ENCODE peak calls at places on chromosomes 12 and 14, in six cellular contexts. Q, V, P, B, N and X are unnamed samples.

GRCh38 chr12:1841606-1842182 is 21.3 kb downstream of the LRTM2 start:
- DNase-seq in P (no peak), N (no peak), Q (no peak), B (no peak), V (no peak), X (no peak)

GRCh38 chr12:52741378-52742195 is 35.6 kb downstream of the KRT76 start:
- DNase-seq in N (peak), P (no peak), Q (no peak), B (peak), V (peak), X (no peak)

GRCh38 chr14:104323551-104324175 is 185.3 kb downstream of the KIF26A start:
- DNase-seq in P (no peak), N (no peak), Q (no peak), V (no peak), B (no peak), X (no peak)

GRCh38 chr14:60756847-60757246 is 22.3 kb downstream of the MNAT1 start:
- DNase-seq in B (peak), V (no peak), N (no peak), P (no peak), Q (no peak), X (no peak)

GRCh38 chr12:96241484-96242256 is 47.5 kb downstream of the ELK3 start:
- DNase-seq in V (no peak), Q (no peak), N (peak), B (peak), P (peak), X (no peak)

GRCh38 chr12:6297170-6297569 is 13.3 kb upstream of the PLEKHG6 start:
- DNase-seq in P (no peak), N (no peak), Q (no peak), V (no peak), B (no peak), X (no peak)

GRCh38 chr14:95040723-95041476 is 116.4 kb downstream of the DICER1 start:
- DNase-seq in Q (no peak), P (peak), N (no peak), V (no peak), B (no peak), X (no peak)

GRCh38 chr12:89870413-89871184 is 162.0 kb upstream of the ATP2B1 start:
- DNase-seq in P (no peak), V (no peak), B (no peak), Q (no peak), N (no peak), X (no peak)

GRCh38 chr12:13595536-13596450 is 385.6 kb downstream of the GRIN2B start:
- DNase-seq in V (no peak), N (no peak), B (no peak), Q (no peak), P (no peak), X (peak)

GRCh38 chr14:80927385-80927989 is 14.1 kb downstream of the CEP128 start:
- DNase-seq in V (no peak), B (no peak), Q (no peak), N (no peak), P (no peak), X (no peak)

GRCh38 chr12:78002878-78003277 is 172.2 kb downstream of the NAV3 start:
- DNase-seq in P (no peak), Q (peak), V (no peak), B (peak), N (no peak), X (no peak)

GRCh38 chr12:27549231-27549800 is 25.3 kb downstream of the PPFIBP1 start:
- DNase-seq in V (no peak), P (no peak), B (peak), Q (no peak), N (no peak), X (no peak)

GRCh38 chr12:47612953-47613352 is 92.9 kb downstream of the RPAP3 start:
- DNase-seq in N (no peak), V (no peak), B (no peak), P (no peak), Q (no peak), X (no peak)

GRCh38 chr14:54857830-54858269 is 44.8 kb downstream of the GCH1 start:
- DNase-seq in B (no peak), N (no peak), P (no peak), Q (no peak), V (peak), X (peak)

GRCh38 chr12:24661657-24662096 is 287.2 kb downstream of the BCAT1 start:
- DNase-seq in P (no peak), N (peak), V (peak), Q (no peak), B (peak), X (no peak)

GRCh38 chr12:119788783-119789182 is 88.3 kb downstream of the CIT start:
- DNase-seq in B (peak), Q (no peak), V (no peak), P (no peak), N (no peak), X (no peak)

GRCh38 chr14:101315802-101316296 is 245.4 kb upstream of the DIO3 start:
- DNase-seq in N (no peak), V (no peak), Q (no peak), B (no peak), P (no peak), X (no peak)

GRCh38 chr14:91229743-91230200 is 14.7 kb downstream of the GPR68 start:
- DNase-seq in N (no peak), B (peak), Q (no peak), V (no peak), P (no peak), X (no peak)

GRCh38 chr12:121535150-121536057 is 45.4 kb downstream of the KDM2B start:
- DNase-seq in B (no peak), V (no peak), P (no peak), N (no peak), Q (no peak), X (no peak)

GRCh38 chr12:121452356-121453021 is 52.6 kb downstream of the RNF34 start:
- DNase-seq in B (no peak), N (no peak), P (no peak), Q (no peak), V (no peak), X (no peak)

GRCh38 chr12:28869197-28869596 is 279.9 kb upstream of the FAR2 start:
- DNase-seq in Q (no peak), V (peak), P (no peak), N (no peak), B (peak), X (peak)

GRCh38 chr12:113488322-113488721 is 16.7 kb upstream of the LHX5 start:
- DNase-seq in B (no peak), P (no peak), Q (no peak), V (no peak), N (no peak), X (no peak)

GRCh38 chr14:105465209-105466031 is 9.2 kb upstream of the CRIP2 start:
- DNase-seq in V (no peak), P (peak), N (peak), B (no peak), Q (no peak), X (no peak)

GRCh38 chr14:74504874-74505617 is 11.5 kb downstream of the ISCA2 start:
- DNase-seq in P (no peak), N (no peak), V (no peak), Q (no peak), B (no peak), X (no peak)

GRCh38 chr14:23172096-23172495 is 11.4 kb downstream of the SLC7A8 start:
- DNase-seq in N (no peak), P (no peak), B (no peak), Q (no peak), V (no peak), X (no peak)

GRCh38 chr14:39182770-39183684 is 8.0 kb downstream of the PNN start:
- DNase-seq in B (no peak), Q (no peak), P (no peak), N (no peak), V (no peak), X (no peak)

GRCh38 chr12:55915481-55915856 is 12.2 kb downstream of the PYM1 start:
- DNase-seq in Q (no peak), P (no peak), V (no peak), N (no peak), B (no peak), X (no peak)

GRCh38 chr12:7678744-7679143 is 13.0 kb upstream of the APOBEC1 start:
- DNase-seq in N (no peak), B (no peak), P (no peak), V (no peak), Q (no peak), X (no peak)

GRCh38 chr12:75634244-75635222 is 123.1 kb upstream of the KRR1 start:
- DNase-seq in V (no peak), P (no peak), B (no peak), Q (peak), N (no peak), X (no peak)

GRCh38 chr12:49626169-49626835 is 2.9 kb downstream of the PRPF40B start:
- DNase-seq in Q (no peak), P (no peak), V (no peak), B (no peak), N (no peak), X (peak)

GRCh38 chr12:15691372-15691771 is 97.8 kb downstream of the EPS8 start:
- DNase-seq in P (no peak), Q (no peak), N (no peak), V (no peak), B (no peak), X (no peak)

GRCh38 chr12:110848524-110848923 is 1.7 kb downstream of the CCDC63 start:
- DNase-seq in P (no peak), B (no peak), Q (no peak), N (no peak), V (no peak), X (no peak)

GRCh38 chr12:107511292-107511691 is 174.3 kb upstream of the PWP1 start:
- DNase-seq in N (peak), B (peak), P (no peak), Q (no peak), V (no peak), X (no peak)

GRCh38 chr12:114395755-114396152 is 10.2 kb downstream of the TBX5 start:
- DNase-seq in N (no peak), P (no peak), B (no peak), Q (no peak), V (no peak), X (no peak)

GRCh38 chr14:20412422-20412821 is 879 bp downstream of the TEP1 start:
- DNase-seq in Q (no peak), V (no peak), P (no peak), B (no peak), N (no peak), X (no peak)

GRCh38 chr14:60327447-60328331 is 78.7 kb downstream of the PPM1A start:
- DNase-seq in B (peak), N (peak), Q (peak), V (no peak), P (no peak), X (peak)

GRCh38 chr12:91926810-91927209 is 218.8 kb downstream of the BTG1 start:
- DNase-seq in P (no peak), B (peak), Q (peak), N (no peak), V (no peak), X (no peak)

GRCh38 chr14:72884386-72884785 is 9.5 kb downstream of the DPF3 start:
- DNase-seq in N (no peak), Q (no peak), B (no peak), V (no peak), P (no peak), X (no peak)